ENCODE peak calls at places on chromosomes 2 and 18, in five cellular contexts. K is H1, J is sigmoid colon, F is colonic mucosa, R is K562. A is an unnamed sample. For H3K4me1, the result is how much of the 10 kb centered on the place peaks cover.

GRCh38 chr2:19878268-19879046 is 23.3 kb downstream of the TTC32 start:
- DNase-seq in J (peak), R (no peak), K (no peak), F (no peak), A (no peak)

GRCh38 chr2:233217892-233218377 is 33.5 kb upstream of the ATG16L1 start:
- DNase-seq in F (no peak), K (no peak), J (no peak), R (peak), A (no peak)

GRCh38 chr2:236073867-236074655 is 94.1 kb downstream of the GBX2 start:
- DNase-seq in R (no peak), F (no peak), J (no peak), K (no peak), A (no peak)

GRCh38 chr2:205636549-205636948 is 45.8 kb upstream of the NRP2 start:
- DNase-seq in J (no peak), K (no peak), F (no peak), R (no peak), A (no peak)

GRCh38 chr18:47528343-47528742 is 276.9 kb upstream of the SKOR2 start:
- DNase-seq in F (no peak), J (no peak), K (no peak), R (no peak), A (no peak)

GRCh38 chr2:142291964-142292363 is 161.1 kb upstream of the LRP1B start:
- DNase-seq in J (no peak), F (no peak), R (no peak), K (no peak), A (no peak)

GRCh38 chr2:65370387-65371093 is 61.9 kb downstream of the SPRED2 start:
- DNase-seq in J (no peak), F (peak), K (no peak), R (no peak), A (no peak)

GRCh38 chr2:239322414-239323086 is 78.3 kb downstream of the HDAC4 start:
- DNase-seq in R (peak), F (peak), K (peak), J (no peak), A (peak)

GRCh38 chr2:67463810-67464209 is 66.7 kb downstream of the ETAA1 start:
- DNase-seq in K (no peak), J (no peak), R (no peak), F (no peak), A (peak)

GRCh38 chr2:174024524-174025270 is 59.5 kb upstream of the SP3 start:
- DNase-seq in F (peak), R (no peak), K (no peak), J (peak), A (peak)

GRCh38 chr2:227188292-227188691 is 23.9 kb downstream of the COL4A3 start:
- DNase-seq in J (no peak), F (no peak), K (no peak), R (no peak), A (peak)

GRCh38 chr2:317501-318424 is 29.9 kb upstream of the ALKAL2 start:
- DNase-seq in F (no peak), J (no peak), R (no peak), K (no peak), A (no peak)

GRCh38 chr2:120693121-120693520 is 42.5 kb upstream of the GLI2 start:
- DNase-seq in K (no peak), R (no peak), F (no peak), J (no peak), A (no peak)

GRCh38 chr2:56191617-56192016 is 7.8 kb downstream of the CCDC85A start:
- DNase-seq in R (no peak), F (peak), J (no peak), K (peak), A (no peak)

DNA sequence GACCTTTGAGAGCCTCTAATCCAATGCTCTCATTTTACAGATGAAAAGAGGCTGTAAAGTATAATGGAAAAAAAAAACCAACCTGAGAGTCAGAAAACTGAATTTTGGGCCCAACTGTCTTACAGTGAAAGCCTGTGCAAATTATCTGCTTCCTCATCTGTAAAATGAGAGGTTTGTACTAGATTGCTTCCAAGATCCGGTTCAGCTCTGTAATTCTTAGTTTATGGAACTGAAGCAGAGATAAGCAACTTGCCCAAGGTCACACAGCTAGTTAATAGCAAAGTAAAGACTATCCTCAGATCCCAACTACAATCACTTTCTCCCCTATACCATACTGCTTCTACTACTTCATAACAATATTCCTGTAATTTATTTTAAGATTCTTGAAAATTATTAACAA is 6.3 kb downstream of the TLK1 start:
- DNase-seq in J (no peak), F (peak), K (no peak), R (peak), A (no peak)
- H3K27ac ChIP-seq in J (no peak), F (peak), K (no peak), R (peak), A (no peak)

DNA sequence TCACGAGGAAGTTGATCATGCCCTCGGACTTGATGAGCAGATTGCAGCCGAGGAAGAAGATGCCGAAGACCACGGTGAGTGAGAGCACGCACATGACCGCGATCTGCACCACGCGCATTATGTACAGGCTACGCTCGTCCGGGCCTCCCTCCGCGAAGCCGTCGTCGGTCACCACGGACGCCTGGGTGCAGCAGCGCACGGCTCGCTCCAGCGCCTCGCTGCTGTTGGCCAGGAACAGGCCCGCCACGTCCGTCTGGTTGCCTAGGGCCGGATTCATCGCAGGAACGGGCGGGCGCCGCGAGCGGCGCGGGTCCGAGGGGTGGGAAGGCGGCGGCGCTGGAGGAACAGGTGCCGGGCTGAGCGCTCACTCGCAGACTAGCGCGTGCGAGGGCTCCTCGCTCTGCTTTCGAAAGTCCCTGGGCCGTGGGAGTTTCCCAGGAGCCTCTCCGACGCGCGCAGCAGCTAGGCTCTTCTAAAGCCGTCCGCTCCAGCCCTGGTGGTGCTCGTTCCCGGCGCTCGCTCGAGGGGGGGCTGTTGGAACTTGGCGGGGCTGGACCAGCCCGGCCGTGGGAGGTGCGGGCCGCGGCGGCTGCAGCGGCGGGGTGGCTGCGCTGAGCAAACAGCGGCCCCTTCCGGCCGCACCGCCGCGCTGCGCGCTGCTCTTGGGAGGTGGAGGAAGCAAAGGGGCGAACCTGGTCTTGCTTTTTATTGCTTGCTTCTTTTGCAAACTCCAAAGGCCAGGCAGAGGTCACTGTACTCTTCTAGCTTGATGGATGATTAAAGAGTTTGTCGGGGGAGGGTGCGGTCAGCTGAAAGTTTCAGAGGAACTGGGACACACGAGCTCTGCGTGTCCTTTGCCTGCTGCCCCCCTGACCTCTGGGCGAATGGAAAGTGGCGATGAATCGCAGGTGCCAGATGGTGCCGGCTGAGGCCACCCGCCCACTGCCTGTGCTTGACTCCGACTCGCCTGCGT is at the start of gene RPRM:
- DNase-seq in K (peak), J (peak), F (peak), R (peak), A (no peak)
- H3K4me3 ChIP-seq in K (peak), J (peak), F (peak), R (no peak), A (peak)

DNA sequence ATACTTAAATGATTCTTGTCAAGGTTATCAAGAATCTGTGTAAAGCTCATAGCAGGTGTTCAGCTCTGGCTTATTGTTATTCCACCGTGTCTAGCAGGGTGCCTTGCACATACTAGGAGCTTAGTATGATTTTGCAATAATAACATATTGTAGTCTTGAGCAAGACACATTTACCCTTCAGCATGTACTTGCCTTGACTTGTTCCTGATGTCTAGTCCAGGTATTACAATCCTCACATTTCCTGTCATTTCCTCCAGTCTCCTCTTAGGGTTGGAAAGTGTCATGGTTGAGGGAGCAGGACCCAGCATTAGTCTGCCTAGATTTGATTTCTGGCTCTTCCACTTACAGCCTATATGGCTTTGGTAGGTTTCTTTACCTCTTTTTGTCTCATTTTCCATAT is 246.1 kb downstream of the RAD51AP2 start:
- DNase-seq in F (no peak), K (no peak), J (no peak), R (no peak), A (no peak)
- H3K4me1 ChIP-seq in F (under half), K (under half), J (under half), R (under half), A (under half)

GRCh38 chr2:144430722-144431163 is 89.2 kb downstream of the ZEB2 start:
- DNase-seq in K (no peak), J (peak), R (no peak), F (no peak), A (no peak)

GRCh38 chr2:144432014-144432413 is 87.9 kb downstream of the ZEB2 start:
- DNase-seq in J (no peak), R (no peak), K (no peak), F (no peak), A (no peak)

GRCh38 chr2:144431384-144431783 is 88.5 kb downstream of the ZEB2 start:
- DNase-seq in K (no peak), R (no peak), F (no peak), J (no peak), A (no peak)

GRCh38 chr2:144426981-144427479 is 92.9 kb downstream of the ZEB2 start:
- DNase-seq in K (no peak), F (no peak), R (no peak), J (no peak), A (no peak)

DNA sequence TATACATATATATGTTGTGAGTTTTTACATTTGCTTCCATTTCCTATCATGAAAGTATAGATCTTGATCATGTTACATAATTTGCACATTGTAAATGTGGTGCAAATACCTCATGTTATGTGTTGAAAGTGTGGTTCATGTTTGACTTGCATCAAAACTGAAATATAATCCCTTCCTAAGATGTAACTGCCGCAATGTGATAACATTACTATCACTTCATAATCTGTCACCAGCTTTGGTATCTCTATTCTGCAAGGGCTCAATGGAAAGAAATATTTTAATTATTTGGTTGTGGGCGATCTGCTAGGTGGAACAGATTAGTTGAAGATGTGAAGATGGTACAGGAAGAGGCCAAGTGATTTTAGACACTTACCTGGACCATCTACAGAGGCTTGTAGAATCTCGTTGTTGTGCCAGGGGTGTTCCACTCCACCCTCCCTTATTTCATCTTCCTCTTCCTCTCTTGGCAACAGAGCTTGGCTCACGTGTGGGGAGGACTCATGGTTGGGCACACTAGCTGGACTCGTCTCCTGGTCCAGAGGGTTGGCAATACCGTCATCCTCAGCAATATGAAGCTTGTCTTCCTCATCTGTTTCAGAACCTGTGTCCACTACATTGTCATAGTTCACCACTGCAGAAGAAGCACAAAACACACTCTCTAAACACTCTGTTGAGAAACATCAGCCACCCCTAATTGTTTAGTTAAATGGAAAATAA is 90.4 kb downstream of the ZEB2 start:
- DNase-seq in F (no peak), K (no peak), J (no peak), R (no peak), A (no peak)
- H3K27ac ChIP-seq in F (no peak), K (no peak), J (no peak), R (no peak), A (peak)

GRCh38 chr2:118094503-118094902 is 6.2 kb downstream of the INSIG2 start:
- DNase-seq in R (no peak), J (no peak), F (no peak), K (no peak), A (no peak)

GRCh38 chr2:118097657-118098056 is 9.4 kb downstream of the INSIG2 start:
- DNase-seq in R (peak), F (no peak), K (no peak), J (no peak), A (no peak)

GRCh38 chr2:118095610-118096009 is 7.3 kb downstream of the INSIG2 start:
- DNase-seq in K (no peak), R (no peak), J (no peak), F (no peak), A (no peak)

GRCh38 chr2:118102433-118103082 is 14.3 kb downstream of the INSIG2 start:
- DNase-seq in R (no peak), F (no peak), K (no peak), J (no peak), A (no peak)

GRCh38 chr2:118098307-118098706 is 10.0 kb downstream of the INSIG2 start:
- DNase-seq in R (no peak), F (no peak), K (no peak), J (no peak), A (no peak)
- H3K4me3 ChIP-seq in R (no peak), F (no peak), K (no peak), J (no peak), A (no peak)

GRCh38 chr2:111111101-111111755 is 9.5 kb upstream of the BCL2L11 start:
- DNase-seq in J (no peak), K (no peak), F (no peak), R (no peak), A (no peak)
- H3K4me1 ChIP-seq in J (under half), K (under half), F (under half), R (under half), A (under half)

GRCh38 chr18:69596345-69596744 is 195.7 kb downstream of the DOK6 start:
- DNase-seq in R (no peak), K (no peak), J (no peak), F (no peak), A (no peak)

GRCh38 chr18:69597561-69597960 is 196.9 kb downstream of the DOK6 start:
- DNase-seq in J (no peak), K (no peak), F (no peak), R (no peak), A (no peak)

DNA sequence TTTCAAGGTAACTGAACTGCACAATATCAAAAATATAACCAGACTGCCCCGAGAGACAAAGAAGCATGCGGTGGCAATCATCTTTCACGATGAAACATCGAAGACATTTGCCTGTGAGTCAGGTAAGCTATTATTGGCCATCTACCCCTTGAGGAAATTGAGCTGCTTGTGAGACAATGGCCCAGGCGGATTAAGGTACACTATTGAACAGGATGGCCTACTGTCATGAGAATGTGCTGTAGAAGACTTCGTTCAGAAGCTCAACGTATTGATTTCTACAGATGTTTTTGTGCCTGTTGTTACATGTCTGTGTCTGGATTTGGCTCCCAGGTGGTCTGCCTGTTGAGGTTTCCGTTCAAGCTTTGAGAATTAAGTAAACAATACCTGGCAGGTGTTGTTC is 198.7 kb downstream of the DOK6 start:
- DNase-seq in R (no peak), K (no peak), F (no peak), J (no peak), A (no peak)
- H3K27ac ChIP-seq in R (no peak), K (no peak), F (no peak), J (no peak), A (no peak)

GRCh38 chr2:187461294-187462261 is 13.5 kb upstream of the CALCRL start:
- DNase-seq in R (no peak), F (no peak), K (no peak), J (no peak), A (no peak)
- H3K4me3 ChIP-seq in R (no peak), F (no peak), K (no peak), J (peak), A (no peak)

A was measured in gastrocnemius medialis.